ENCODE peak calls at places on chromosomes 6 and 20, in six cellular contexts. N, C, B, J, M and L are unnamed samples.

GRCh38 chr20:23550227-23550626 is 18.1 kb downstream of the CST9L start:
- DNase-seq in J (no peak), M (no peak), N (no peak), C (no peak), B (no peak), L (no peak)

GRCh38 chr6:31400467-31401289 is 2.7 kb upstream of the MICA start:
- DNase-seq in C (peak), J (peak), N (peak), B (no peak), M (peak), L (peak)

GRCh38 chr6:161133973-161134372 is 139.9 kb downstream of the AGPAT4 start:
- DNase-seq in C (peak), N (no peak), J (no peak), B (no peak), M (no peak), L (no peak)

GRCh38 chr6:4603291-4603690 is 172.9 kb upstream of the CDYL start:
- DNase-seq in N (peak), M (no peak), B (peak), J (no peak), C (peak), L (no peak)

GRCh38 chr20:588932-589672 is 21.0 kb downstream of the TCF15 start:
- DNase-seq in N (no peak), B (no peak), J (no peak), M (no peak), C (no peak), L (no peak)

GRCh38 chr6:148846778-148847761 is 100.2 kb downstream of the UST start:
- DNase-seq in M (no peak), N (peak), J (no peak), C (no peak), B (no peak), L (no peak)

GRCh38 chr20:20369353-20370086 is 1.6 kb downstream of the INSM1 start:
- DNase-seq in B (no peak), N (no peak), C (no peak), J (no peak), M (no peak), L (no peak)

GRCh38 chr6:133621751-133622150 is 267.2 kb upstream of the TCF21 start:
- DNase-seq in J (no peak), M (no peak), N (peak), B (no peak), C (peak), L (no peak)

GRCh38 chr6:131995924-131996323 is 44.8 kb upstream of the CCN2 start:
- DNase-seq in N (peak), C (peak), M (no peak), B (peak), J (no peak), L (no peak)

GRCh38 chr6:22129751-22130150 is 167.1 kb downstream of the PRL start:
- DNase-seq in J (no peak), N (no peak), B (no peak), M (no peak), C (no peak), L (no peak)

DNA sequence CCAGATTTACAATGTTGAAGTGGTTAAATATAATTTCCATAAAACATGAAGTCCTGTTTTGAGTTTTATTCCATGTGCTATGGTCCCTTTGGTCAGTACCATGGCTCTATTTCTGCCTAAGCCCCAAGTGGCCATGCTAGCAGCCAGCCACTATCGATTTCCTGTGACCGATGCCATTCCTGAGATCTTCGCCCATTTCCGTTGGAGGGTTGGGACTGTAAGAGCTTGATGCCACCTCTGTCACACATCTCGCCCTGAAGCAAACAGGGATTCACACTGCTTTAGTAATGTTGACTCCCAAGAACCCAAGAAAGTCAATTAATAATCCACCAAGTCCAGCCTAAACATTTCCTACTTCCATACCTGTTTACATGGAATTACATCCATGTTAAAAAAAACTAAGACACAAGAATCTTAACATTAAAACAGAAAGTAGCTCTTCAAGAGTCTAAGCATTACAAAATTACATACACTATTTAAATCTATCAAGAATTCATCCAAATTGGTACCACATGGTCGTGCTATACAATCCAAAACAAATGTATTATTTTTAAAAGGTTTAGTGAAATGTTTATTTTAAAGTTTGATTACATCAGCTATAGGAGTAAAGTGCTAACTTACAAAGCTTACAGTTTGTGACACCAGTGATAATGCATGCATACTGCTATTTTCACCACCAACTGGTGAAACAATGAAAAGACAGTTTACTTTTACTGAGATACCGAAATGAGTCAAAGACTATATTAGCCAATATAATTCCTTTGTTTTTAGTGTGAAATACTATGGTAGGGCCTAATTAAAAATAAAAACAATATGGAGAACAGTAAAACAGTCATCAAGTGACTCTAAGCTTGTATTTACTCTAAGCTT is 2.5 kb downstream of the RBM39 start:
- DNase-seq in C (peak), B (peak), M (no peak), J (no peak), N (peak), L (no peak)
- H3K4me3 ChIP-seq in C (peak), B (peak), M (peak), J (peak), N (no peak), L (no peak)

GRCh38 chr6:163718537-163718936 is 304.0 kb downstream of the QKI start:
- DNase-seq in J (no peak), N (no peak), M (no peak), C (no peak), B (no peak), L (no peak)
- H3K4me3 ChIP-seq in J (no peak), N (no peak), M (no peak), C (no peak), B (no peak), L (no peak)

GRCh38 chr6:146149770-146150169 is 120.9 kb downstream of the GRM1 start:
- DNase-seq in M (no peak), N (no peak), J (no peak), B (no peak), C (no peak), L (no peak)

DNA sequence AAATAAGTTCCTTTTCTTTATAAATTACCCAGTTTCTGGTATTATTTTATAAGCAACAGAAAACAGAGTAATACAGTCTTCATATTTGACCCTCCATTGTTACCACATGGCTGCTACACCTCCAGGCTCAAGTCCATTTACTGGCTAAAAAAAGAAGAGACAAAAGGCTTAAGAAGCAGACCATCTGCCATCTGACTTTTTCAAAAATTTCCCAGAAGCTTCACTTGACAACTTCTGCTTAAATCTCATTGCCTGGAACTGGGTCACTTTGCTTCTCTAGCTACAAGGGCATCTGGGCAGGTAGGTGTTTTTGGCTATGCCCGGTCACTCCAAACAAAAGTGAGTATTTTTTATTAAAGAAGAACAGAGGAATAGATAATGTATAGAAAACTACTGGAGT is 118.0 kb downstream of the GRM1 start:
- DNase-seq in B (no peak), J (no peak), C (no peak), N (no peak), M (no peak), L (no peak)
- H3K4me3 ChIP-seq in B (no peak), J (no peak), C (no peak), N (no peak), M (no peak), L (no peak)

GRCh38 chr20:38260025-38260377 is 534 bp downstream of the KIAA1755 start:
- DNase-seq in C (peak), B (peak), M (no peak), N (no peak), J (no peak), L (peak)
- H3K4me3 ChIP-seq in C (peak), B (no peak), M (no peak), N (peak), J (no peak), L (peak)

GRCh38 chr6:26202811-26203583 is 115.8 kb downstream of the HFE start:
- DNase-seq in N (no peak), C (no peak), J (no peak), B (no peak), M (no peak), L (no peak)
- H3K4me3 ChIP-seq in N (no peak), C (no peak), J (peak), B (peak), M (no peak), L (no peak)

GRCh38 chr6:26322645-26323482 is 42.1 kb upstream of the BTN3A2 start:
- DNase-seq in J (peak), C (peak), N (peak), M (peak), B (peak), L (peak)
- H3K4me3 ChIP-seq in J (peak), C (peak), N (peak), M (peak), B (peak), L (peak)

GRCh38 chr20:22452442-22453011 is 131.8 kb downstream of the FOXA2 start:
- DNase-seq in M (no peak), N (no peak), B (no peak), C (no peak), J (no peak), L (no peak)

GRCh38 chr20:22459754-22460153 is 124.6 kb downstream of the FOXA2 start:
- DNase-seq in B (no peak), M (no peak), J (no peak), N (no peak), C (no peak), L (no peak)

GRCh38 chr20:22453244-22454080 is 130.9 kb downstream of the FOXA2 start:
- DNase-seq in J (no peak), N (no peak), M (no peak), C (no peak), B (peak), L (peak)

GRCh38 chr20:22455259-22455658 is 129.1 kb downstream of the FOXA2 start:
- DNase-seq in B (no peak), J (no peak), M (no peak), N (no peak), C (no peak), L (no peak)

DNA sequence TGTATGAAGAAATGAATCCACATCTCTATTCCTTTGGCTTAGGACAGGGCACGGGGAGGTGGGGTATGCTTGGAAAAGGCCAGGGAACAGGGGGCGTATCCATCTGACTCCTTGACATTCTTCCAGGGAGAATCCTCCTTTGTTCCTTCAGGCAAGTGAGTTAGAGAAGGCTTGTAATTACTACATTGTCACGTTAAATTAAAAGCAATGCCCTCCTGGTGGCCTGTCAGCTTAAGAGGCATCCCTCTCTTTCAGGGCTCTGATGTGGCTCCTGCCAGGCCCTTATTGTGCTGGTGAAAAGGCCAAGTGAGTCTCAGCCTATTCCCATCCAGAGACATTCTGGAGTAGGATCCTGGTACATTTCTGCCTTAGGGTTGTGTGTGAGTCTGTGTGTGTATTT is 128.3 kb downstream of the FOXA2 start:
- DNase-seq in J (no peak), N (no peak), M (no peak), B (no peak), C (no peak), L (no peak)
- H3K4me3 ChIP-seq in J (no peak), N (no peak), M (no peak), B (no peak), C (no peak), L (no peak)

GRCh38 chr6:112017169-112017568 is 36.7 kb upstream of the CCN6 start:
- DNase-seq in B (no peak), C (no peak), N (no peak), J (no peak), M (no peak), L (no peak)

GRCh38 chr6:112013051-112013450 is 40.9 kb upstream of the CCN6 start:
- DNase-seq in J (no peak), B (no peak), M (no peak), N (peak), C (no peak), L (no peak)

GRCh38 chr6:112016335-112016734 is 37.6 kb upstream of the CCN6 start:
- DNase-seq in B (no peak), C (no peak), J (no peak), M (no peak), N (peak), L (no peak)

GRCh38 chr6:112015725-112016124 is 38.2 kb upstream of the CCN6 start:
- DNase-seq in M (no peak), J (no peak), C (no peak), N (no peak), B (no peak), L (no peak)

DNA sequence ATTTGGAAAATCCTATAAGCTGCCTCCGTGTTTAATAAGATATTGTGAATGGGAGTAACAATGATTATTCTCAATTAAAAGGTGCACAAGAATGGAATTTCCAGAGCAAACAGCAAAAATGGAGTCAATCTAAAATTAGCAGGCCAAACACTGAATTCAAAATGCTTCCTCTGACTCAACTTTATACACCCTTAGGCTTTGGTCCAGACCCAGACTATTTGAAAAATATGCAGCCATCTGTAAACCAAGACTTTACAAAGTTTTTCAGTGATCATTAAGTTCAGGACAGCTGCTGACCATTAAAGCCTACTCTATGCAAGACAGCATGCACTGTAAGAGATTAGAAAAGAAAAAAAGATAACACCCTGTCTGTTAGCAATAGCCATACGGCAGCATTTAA is 39.4 kb upstream of the CCN6 start:
- DNase-seq in M (no peak), N (peak), C (peak), B (no peak), J (no peak), L (peak)
- H3K4me3 ChIP-seq in M (no peak), N (no peak), C (no peak), B (no peak), J (no peak), L (no peak)